ENCODE peak calls at places on chromosomes 7 and 10, in five cellular contexts. W, M, D, H and T are unnamed samples.

GRCh38 chr10:22466763-22467334 is 121.6 kb downstream of the SPAG6 start:
- DNase-seq in W (no peak), M (no peak), D (no peak), H (peak), T (no peak)

GRCh38 chr10:132341017-132341416 is 9.0 kb downstream of the LRRC27 start:
- DNase-seq in W (no peak), M (no peak), D (no peak), H (no peak), T (no peak)

GRCh38 chr7:72140566-72140965 is 271.6 kb downstream of the CALN1 start:
- DNase-seq in W (no peak), M (no peak), D (no peak), H (no peak), T (no peak)

GRCh38 chr10:15238553-15239335 is 70.3 kb upstream of the NMT2 start:
- DNase-seq in W (no peak), M (no peak), D (no peak), H (no peak), T (peak)

GRCh38 chr10:99548041-99548530 is 15.3 kb downstream of the NKX2-3 start:
- DNase-seq in W (no peak), M (no peak), D (no peak), H (no peak), T (no peak)

GRCh38 chr7:55016061-55016745 is 2.6 kb upstream of the EGFR start:
- DNase-seq in W (no peak), M (no peak), D (no peak), H (no peak), T (no peak)

GRCh38 chr7:116426428-116427156 is 72.9 kb upstream of the CAV2 start:
- DNase-seq in W (no peak), M (peak), D (no peak), H (peak), T (no peak)

GRCh38 chr7:132140341-132140740 is 435.9 kb downstream of the PLXNA4 start:
- DNase-seq in W (no peak), M (no peak), D (no peak), H (no peak), T (no peak)

GRCh38 chr7:17912536-17913235 is 27.6 kb downstream of the SNX13 start:
- DNase-seq in W (no peak), M (no peak), D (no peak), H (no peak), T (no peak)

GRCh38 chr7:6446977-6447588 is 671 bp downstream of the DAGLB start:
- DNase-seq in W (peak), M (peak), D (peak), H (peak), T (peak)

GRCh38 chr7:30572212-30572839 is 22.4 kb upstream of the GARS1 start:
- DNase-seq in W (no peak), M (no peak), D (no peak), H (no peak), T (no peak)

GRCh38 chr7:156515911-156516790 is 124.4 kb upstream of the RNF32 start:
- DNase-seq in W (no peak), M (no peak), D (no peak), H (no peak), T (no peak)

GRCh38 chr7:91047636-91048035 is 216.6 kb upstream of the FZD1 start:
- DNase-seq in W (no peak), M (no peak), D (no peak), H (no peak), T (no peak)

GRCh38 chr10:132679217-132679595 is 106.7 kb downstream of the NKX6-2 start:
- DNase-seq in W (no peak), M (no peak), D (no peak), H (no peak), T (no peak)

GRCh38 chr10:15046626-15047025 is 2.9 kb downstream of the OLAH start:
- DNase-seq in W (no peak), M (no peak), D (no peak), H (no peak), T (no peak)